ENCODE peak calls at places on chromosomes 2 and 18, in five cellular contexts. C is endodermal cell, B is neural crest cell, G is fibroblast of lung, Q is nephron progenitor cell. E is an unnamed sample.

GRCh38 chr2:164205347-164205746 is 415.9 kb downstream of the GRB14 start:
- DNase-seq in Q (no peak), B (no peak), G (peak), C (no peak), E (no peak)

GRCh38 chr2:98795903-98796676 is 65.2 kb upstream of the MGAT4A start:
- DNase-seq in C (no peak), Q (no peak), G (no peak), B (no peak), E (no peak)

GRCh38 chr2:165795011-165795410 is 964 bp upstream of the GALNT3 start:
- DNase-seq in G (no peak), B (no peak), C (no peak), Q (no peak), E (no peak)

GRCh38 chr2:191598296-191598695 is 79.6 kb upstream of the NABP1 start:
- DNase-seq in B (no peak), G (no peak), C (no peak), Q (no peak), E (no peak)

GRCh38 chr2:46812381-46813024 is 103.1 kb downstream of the MCFD2 start:
- DNase-seq in G (peak), C (peak), B (no peak), Q (no peak), E (peak)

GRCh38 chr2:111071480-111072143 is 49.1 kb upstream of the BCL2L11 start:
- DNase-seq in C (no peak), B (no peak), G (peak), Q (no peak), E (no peak)

GRCh38 chr18:36942264-36942663 is 113.3 kb downstream of the KIAA1328 start:
- DNase-seq in C (peak), Q (peak), B (no peak), G (peak), E (no peak)

GRCh38 chr2:68769586-68770270 is 35.1 kb downstream of the ARHGAP25 start:
- DNase-seq in G (no peak), C (no peak), Q (no peak), B (no peak), E (no peak)

GRCh38 chr2:62597323-62597722 is 91.3 kb upstream of the TMEM17 start:
- DNase-seq in C (no peak), G (peak), B (no peak), Q (no peak), E (no peak)

GRCh38 chr2:241860184-241861078 is 1.7 kb upstream of the PDCD1 start:
- DNase-seq in G (no peak), C (no peak), Q (peak), B (no peak), E (no peak)

GRCh38 chr2:119218478-119219064 is 5.1 kb upstream of the STEAP3 start:
- DNase-seq in C (peak), Q (no peak), G (peak), B (no peak), E (no peak)

GRCh38 chr2:176503760-176504159 is 234.5 kb downstream of the MTX2 start:
- DNase-seq in C (no peak), Q (no peak), B (no peak), G (no peak), E (no peak)

GRCh38 chr2:221817878-221818277 is 245.8 kb upstream of the EPHA4 start:
- DNase-seq in G (no peak), B (no peak), Q (no peak), C (no peak), E (no peak)

GRCh38 chr18:3869848-3870247 is 419.9 kb downstream of the TGIF1 start:
- DNase-seq in C (no peak), Q (no peak), G (peak), B (no peak), E (no peak)

GRCh38 chr2:234949762-234950434 is 1.9 kb upstream of the SH3BP4 start:
- DNase-seq in Q (no peak), C (peak), B (no peak), G (peak), E (peak)

GRCh38 chr18:74832381-74832780 is 234.7 kb downstream of the ZNF407 start:
- DNase-seq in G (no peak), C (no peak), Q (no peak), B (no peak), E (no peak)

GRCh38 chr2:224876522-224876921 is 160.4 kb upstream of the CCDC195 start:
- DNase-seq in B (no peak), G (no peak), C (no peak), Q (no peak), E (no peak)

GRCh38 chr2:105299290-105299689 is 30.2 kb downstream of the TGFBRAP1 start:
- DNase-seq in Q (no peak), B (no peak), G (no peak), C (peak), E (no peak)

GRCh38 chr2:160425394-160425793 is 68.2 kb downstream of the RBMS1 start:
- DNase-seq in G (no peak), C (no peak), Q (no peak), B (no peak), E (no peak)

GRCh38 chr2:54360055-54360792 is 95.9 kb upstream of the SPTBN1 start:
- DNase-seq in C (no peak), Q (no peak), B (no peak), G (peak), E (no peak)

GRCh38 chr2:196639180-196640030 is at the start of gene CCDC150:
- DNase-seq in B (peak), Q (peak), G (peak), C (peak), E (peak)
- TF ChIP-seq CTCF in B (peak), Q (no peak), G (peak), C (peak), E (no peak)

DNA sequence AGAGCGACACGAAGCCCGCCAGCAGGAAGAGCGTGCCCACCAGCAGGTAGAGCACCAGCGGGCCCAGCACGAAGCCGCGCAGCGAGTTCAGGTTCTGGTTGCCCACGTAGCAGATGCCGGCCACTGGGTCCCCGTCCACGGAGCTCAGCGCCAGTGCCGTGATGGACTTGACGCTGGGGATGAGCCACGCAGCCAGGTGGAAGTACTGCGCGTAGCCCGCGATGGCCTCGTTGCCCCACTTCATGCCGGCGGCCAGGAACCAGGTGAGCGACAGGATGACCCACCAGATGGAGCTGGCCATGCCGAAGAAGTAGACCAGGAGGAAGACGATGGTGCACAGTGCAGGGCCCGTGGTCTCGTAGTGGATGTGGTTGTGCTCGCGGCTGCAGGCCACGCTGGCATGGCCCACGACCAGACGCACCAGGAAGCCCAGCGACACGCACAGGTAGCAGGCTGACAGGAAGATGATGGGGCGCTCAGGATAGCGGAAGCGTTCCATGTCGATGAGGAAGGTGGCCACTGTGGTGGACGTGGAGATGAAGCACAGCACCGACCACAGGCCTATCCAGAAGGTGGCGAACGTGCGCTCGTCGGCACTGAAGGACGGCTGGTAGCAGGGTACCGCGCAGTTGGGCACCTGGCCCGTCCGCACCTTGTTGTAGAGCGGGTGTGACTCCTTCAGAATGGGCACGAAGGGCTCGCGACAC is 2.1 kb downstream of the FZD5 start:
- DNase-seq in Q (peak), C (peak), B (no peak), G (peak), E (peak)
- TF ChIP-seq CTCF in Q (peak), C (peak), B (peak), G (peak), E (no peak)

GRCh38 chr2:94964193-94964592 is 61.3 kb upstream of the MAL start:
- DNase-seq in Q (no peak), G (no peak), B (no peak), C (no peak), E (no peak)

GRCh38 chr2:94958245-94958644 is 67.3 kb upstream of the MAL start:
- DNase-seq in Q (no peak), C (no peak), G (no peak), B (no peak), E (no peak)

GRCh38 chr2:94956797-94957391 is 68.6 kb upstream of the MAL start:
- DNase-seq in G (peak), Q (peak), C (peak), B (peak), E (no peak)

GRCh38 chr2:94960751-94961150 is 64.8 kb upstream of the MAL start:
- DNase-seq in Q (no peak), C (no peak), G (no peak), B (no peak), E (no peak)

DNA sequence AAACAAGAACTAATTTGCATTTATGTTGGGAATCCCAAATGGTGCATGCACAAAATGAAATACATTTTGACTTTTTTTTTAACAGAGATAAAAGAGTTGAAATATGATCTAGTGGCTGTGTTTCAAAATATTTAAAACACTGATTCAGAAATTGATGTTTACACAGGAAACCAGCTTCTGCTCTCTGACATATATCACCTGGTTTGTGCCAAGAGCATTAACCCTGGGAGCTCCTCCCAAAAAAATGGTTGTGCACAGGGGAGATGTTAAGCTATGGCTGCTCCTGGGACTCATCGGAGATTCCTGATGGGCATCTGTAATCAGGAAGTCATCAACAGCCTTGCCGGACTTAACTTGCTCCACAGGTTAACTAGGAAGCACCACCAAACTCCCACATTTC is 65.2 kb upstream of the MAL start:
- DNase-seq in G (no peak), Q (no peak), B (no peak), C (no peak), E (no peak)
- TF ChIP-seq CTCF in G (no peak), Q (no peak), B (no peak), C (no peak), E (no peak)

GRCh38 chr2:83196225-83196624 is 1262.9 kb downstream of the SUCLG1 start:
- DNase-seq in B (no peak), C (no peak), G (peak), Q (no peak), E (no peak)
- TF ChIP-seq CTCF in B (peak), C (peak), G (peak), Q (peak), E (peak)

DNA sequence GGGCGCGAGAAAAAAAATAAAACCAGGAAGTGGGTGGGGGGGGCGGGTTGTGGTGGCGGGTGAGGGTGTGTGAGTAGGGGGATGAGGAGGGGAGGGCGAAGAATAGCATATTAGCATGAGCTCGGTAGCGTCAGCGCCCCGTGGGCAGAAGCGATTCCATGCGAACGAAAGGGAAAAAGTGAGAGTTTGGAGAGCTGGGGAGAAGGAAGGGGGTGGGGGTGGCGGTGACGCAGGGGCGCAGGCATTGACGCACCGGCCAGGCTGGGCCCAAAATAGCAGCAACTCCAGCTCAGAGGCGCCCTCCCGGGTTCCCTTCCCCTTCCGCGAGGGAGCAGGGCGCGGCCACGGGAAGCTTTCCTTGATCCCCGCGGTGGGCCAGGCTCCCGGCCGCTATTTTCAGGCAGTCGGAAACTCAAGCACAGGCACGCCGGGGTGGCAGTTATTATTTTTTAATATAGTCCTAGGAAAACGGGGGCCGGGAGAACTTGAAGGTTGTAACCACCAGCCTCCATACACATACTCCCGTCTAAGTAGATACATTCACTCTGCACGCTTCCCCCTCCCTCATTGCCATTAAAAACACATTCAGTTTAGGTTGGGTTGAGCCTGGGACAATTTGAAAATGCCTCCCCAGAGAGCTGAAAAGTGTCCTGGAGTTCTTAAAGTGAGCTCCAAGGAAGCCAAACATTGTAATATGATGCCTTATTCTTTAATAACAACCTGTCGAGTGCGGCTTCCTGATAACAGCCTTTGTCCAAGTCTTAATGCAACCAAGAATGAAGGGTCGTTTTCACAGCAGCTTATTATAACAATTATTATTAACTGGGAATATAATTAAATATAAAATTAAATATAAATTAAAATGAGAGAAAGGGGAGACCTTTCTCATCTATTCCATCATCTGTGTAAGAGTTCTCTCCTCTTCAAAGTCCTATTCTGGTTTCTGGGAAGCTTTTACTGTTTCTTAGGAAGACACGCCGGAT is 2.3 kb upstream of the NR4A2 start:
- DNase-seq in Q (peak), C (peak), G (peak), B (peak), E (peak)
- TF ChIP-seq CTCF in Q (no peak), C (peak), G (no peak), B (peak), E (no peak)

GRCh38 chr2:109320195-109320935 is 191.4 kb downstream of the SH3RF3 start:
- DNase-seq in B (no peak), Q (no peak), G (no peak), C (no peak), E (no peak)

GRCh38 chr2:109318949-109319342 is 189.9 kb downstream of the SH3RF3 start:
- DNase-seq in B (no peak), C (no peak), Q (no peak), G (no peak), E (no peak)

GRCh38 chr2:109322646-109323045 is 193.6 kb downstream of the SH3RF3 start:
- DNase-seq in B (no peak), Q (no peak), C (no peak), G (no peak), E (no peak)

GRCh38 chr2:109322111-109322510 is 193.1 kb downstream of the SH3RF3 start:
- DNase-seq in C (no peak), Q (no peak), B (no peak), G (peak), E (no peak)

GRCh38 chr2:109321570-109321969 is 192.6 kb downstream of the SH3RF3 start:
- DNase-seq in B (no peak), C (no peak), Q (no peak), G (peak), E (no peak)
- TF ChIP-seq CTCF in B (no peak), C (no peak), Q (no peak), G (peak), E (no peak)

DNA sequence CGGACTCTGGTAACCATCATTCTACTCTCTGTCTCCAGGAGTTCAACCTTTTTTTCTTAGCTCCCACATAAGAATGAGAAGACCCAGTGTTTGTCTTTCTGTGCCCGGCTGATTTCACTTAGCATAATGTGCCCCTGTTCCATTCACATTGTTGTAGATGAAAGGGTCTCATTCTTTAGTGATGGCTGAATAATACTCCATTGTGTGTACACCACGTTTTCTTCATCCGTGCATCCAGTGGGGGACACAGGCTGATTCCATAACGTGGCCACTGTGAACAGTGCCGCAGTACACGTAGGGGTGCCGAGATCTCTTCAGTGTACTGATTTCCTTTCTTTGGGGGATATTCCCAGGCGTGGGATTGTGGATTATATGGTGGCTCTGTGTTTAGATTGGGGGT is 72.3 kb upstream of the NFATC1 start:
- DNase-seq in B (no peak), G (no peak), Q (no peak), C (no peak), E (no peak)
- TF ChIP-seq CTCF in B (no peak), G (no peak), Q (no peak), C (no peak), E (no peak)

GRCh38 chr2:7377861-7378569 is 460.8 kb downstream of the RNF144A start:
- DNase-seq in G (no peak), Q (peak), B (no peak), C (peak), E (peak)
- TF ChIP-seq CTCF in G (no peak), Q (no peak), B (peak), C (peak), E (no peak)

DNA sequence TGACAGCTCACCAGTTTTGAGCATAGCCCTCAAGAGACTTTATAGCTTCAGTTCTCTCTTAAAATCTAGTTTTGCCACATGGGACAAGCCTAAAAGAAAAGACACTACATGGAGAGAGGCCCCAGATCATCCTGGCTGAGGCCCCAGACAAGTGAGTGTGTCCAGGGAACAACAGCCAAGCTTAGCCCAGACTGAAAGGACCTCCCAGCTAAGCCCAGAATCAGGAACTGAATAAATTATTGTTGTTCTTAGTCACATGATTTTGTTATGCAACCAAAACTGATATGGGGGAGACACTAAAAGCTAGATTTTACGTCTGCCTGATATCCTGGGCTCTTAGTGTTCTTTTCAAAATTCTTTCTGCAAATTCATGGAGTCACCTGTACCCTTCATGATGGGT is 29.3 kb upstream of the LBH start:
- DNase-seq in C (no peak), G (peak), B (no peak), Q (no peak), E (no peak)
- TF ChIP-seq CTCF in C (no peak), G (no peak), B (no peak), Q (no peak), E (no peak)

DNA sequence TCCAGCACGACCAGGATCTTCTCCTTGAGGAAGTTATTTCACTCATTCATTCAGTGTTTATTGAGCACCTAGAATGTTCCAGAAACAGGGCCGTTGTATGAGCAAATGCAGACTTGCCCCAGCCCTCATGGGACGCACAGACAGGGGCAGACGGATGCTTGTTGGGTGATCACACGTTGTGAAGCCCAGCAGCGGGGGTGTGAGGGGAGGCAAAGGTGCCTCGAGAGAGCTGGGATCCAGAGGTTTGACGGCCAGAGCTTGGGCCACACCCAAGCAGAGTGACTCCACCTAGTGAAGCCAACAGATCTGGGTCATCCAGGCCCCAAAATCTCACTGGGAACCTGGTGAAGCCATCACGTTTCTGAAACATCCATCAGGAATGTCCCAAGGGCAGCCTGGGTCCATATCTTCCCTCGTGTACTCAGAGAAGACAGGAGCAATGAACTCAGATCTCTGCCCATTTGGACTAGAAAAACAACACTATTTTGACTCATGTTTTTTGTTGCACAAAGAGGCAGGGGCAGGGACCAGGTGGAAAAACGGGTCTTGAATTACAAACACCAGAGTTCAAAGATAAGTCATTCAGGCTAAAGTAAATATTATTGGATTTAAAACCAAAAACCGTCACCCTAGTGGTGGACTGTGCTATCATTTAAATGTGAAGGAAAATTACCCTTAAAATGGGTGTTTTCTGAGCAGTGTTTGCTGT is 54.9 kb upstream of the RBM44 start:
- DNase-seq in B (no peak), Q (no peak), G (no peak), C (no peak), E (no peak)
- TF ChIP-seq CTCF in B (peak), Q (no peak), G (no peak), C (peak), E (peak)

E was measured in mesothelial cell of epicardium.